ENCODE peak calls at places on chromosomes 11 and 22, in six cellular contexts. One of them, this sample, is unnamed.

GRCh38 chr11:1307163-1307870 is 2.1 kb downstream of the TOLLIP start:
- DNase-seq in activated CD4-positive, alpha-beta T cell treated with anti-CD3 and anti-CD28 coated beads for 24 hours: no peak
- DNase-seq in EH: no peak
- DNase-seq in MG63: no peak
- DNase-seq in pons: no peak
- DNase-seq in stimulated activated CD8-positive, alpha-beta memory T cell treated with anti-CD3 and anti-CD28 coated beads, Interleukin-15, amount 100 ng/mL, for 1 hour: no peak
- DNase-seq in this sample: peak

GRCh38 chr11:124872741-124873140 is 7.5 kb downstream of the ROBO3 start:
- DNase-seq in activated CD4-positive, alpha-beta T cell treated with anti-CD3 and anti-CD28 coated beads for 24 hours: no peak
- DNase-seq in EH: no peak
- DNase-seq in MG63: no peak
- DNase-seq in pons: no peak
- DNase-seq in stimulated activated CD8-positive, alpha-beta memory T cell treated with anti-CD3 and anti-CD28 coated beads, Interleukin-15, amount 100 ng/mL, for 1 hour: no peak
- DNase-seq in this sample: no peak

GRCh38 chr11:69587454-69588081 is 53.4 kb upstream of the CCND1 start:
- DNase-seq in activated CD4-positive, alpha-beta T cell treated with anti-CD3 and anti-CD28 coated beads for 24 hours: no peak
- DNase-seq in EH: peak
- DNase-seq in MG63: peak
- DNase-seq in pons: no peak
- DNase-seq in stimulated activated CD8-positive, alpha-beta memory T cell treated with anti-CD3 and anti-CD28 coated beads, Interleukin-15, amount 100 ng/mL, for 1 hour: no peak
- DNase-seq in this sample: no peak

GRCh38 chr11:104061851-104062521 is 25.5 kb downstream of the DDI1 start:
- DNase-seq in activated CD4-positive, alpha-beta T cell treated with anti-CD3 and anti-CD28 coated beads for 24 hours: no peak
- DNase-seq in EH: no peak
- DNase-seq in MG63: no peak
- DNase-seq in pons: peak
- DNase-seq in stimulated activated CD8-positive, alpha-beta memory T cell treated with anti-CD3 and anti-CD28 coated beads, Interleukin-15, amount 100 ng/mL, for 1 hour: no peak
- DNase-seq in this sample: no peak

GRCh38 chr11:61744609-61745156 is 7.8 kb upstream of the MYRF start:
- DNase-seq in activated CD4-positive, alpha-beta T cell treated with anti-CD3 and anti-CD28 coated beads for 24 hours: no peak
- DNase-seq in EH: no peak
- DNase-seq in MG63: no peak
- DNase-seq in pons: no peak
- DNase-seq in stimulated activated CD8-positive, alpha-beta memory T cell treated with anti-CD3 and anti-CD28 coated beads, Interleukin-15, amount 100 ng/mL, for 1 hour: no peak
- DNase-seq in this sample: no peak

GRCh38 chr11:118443590-118444218 is 7.4 kb downstream of the KMT2A start:
- DNase-seq in activated CD4-positive, alpha-beta T cell treated with anti-CD3 and anti-CD28 coated beads for 24 hours: no peak
- DNase-seq in EH: no peak
- DNase-seq in MG63: no peak
- DNase-seq in pons: no peak
- DNase-seq in stimulated activated CD8-positive, alpha-beta memory T cell treated with anti-CD3 and anti-CD28 coated beads, Interleukin-15, amount 100 ng/mL, for 1 hour: no peak
- DNase-seq in this sample: no peak

GRCh38 chr22:30290679-30291333 is 1.5 kb upstream of the CASTOR1 start:
- DNase-seq in activated CD4-positive, alpha-beta T cell treated with anti-CD3 and anti-CD28 coated beads for 24 hours: no peak
- DNase-seq in EH: peak
- DNase-seq in MG63: peak
- DNase-seq in pons: peak
- DNase-seq in stimulated activated CD8-positive, alpha-beta memory T cell treated with anti-CD3 and anti-CD28 coated beads, Interleukin-15, amount 100 ng/mL, for 1 hour: no peak
- DNase-seq in this sample: no peak

GRCh38 chr11:68282141-68282860 is 10.5 kb upstream of the C11orf24 start:
- DNase-seq in activated CD4-positive, alpha-beta T cell treated with anti-CD3 and anti-CD28 coated beads for 24 hours: no peak
- DNase-seq in EH: no peak
- DNase-seq in MG63: no peak
- DNase-seq in pons: no peak
- DNase-seq in stimulated activated CD8-positive, alpha-beta memory T cell treated with anti-CD3 and anti-CD28 coated beads, Interleukin-15, amount 100 ng/mL, for 1 hour: no peak
- DNase-seq in this sample: no peak

GRCh38 chr11:103586756-103587155 is 449.7 kb upstream of the DDI1 start:
- DNase-seq in activated CD4-positive, alpha-beta T cell treated with anti-CD3 and anti-CD28 coated beads for 24 hours: no peak
- DNase-seq in EH: peak
- DNase-seq in MG63: no peak
- DNase-seq in pons: no peak
- DNase-seq in stimulated activated CD8-positive, alpha-beta memory T cell treated with anti-CD3 and anti-CD28 coated beads, Interleukin-15, amount 100 ng/mL, for 1 hour: no peak
- DNase-seq in this sample: no peak

GRCh38 chr11:119800171-119800570 is 71.2 kb upstream of the NECTIN1 start:
- DNase-seq in activated CD4-positive, alpha-beta T cell treated with anti-CD3 and anti-CD28 coated beads for 24 hours: no peak
- DNase-seq in EH: no peak
- DNase-seq in MG63: no peak
- DNase-seq in pons: no peak
- DNase-seq in stimulated activated CD8-positive, alpha-beta memory T cell treated with anti-CD3 and anti-CD28 coated beads, Interleukin-15, amount 100 ng/mL, for 1 hour: no peak
- DNase-seq in this sample: no peak

GRCh38 chr11:12951376-12951775 is 57.7 kb upstream of the RASSF10 start:
- DNase-seq in activated CD4-positive, alpha-beta T cell treated with anti-CD3 and anti-CD28 coated beads for 24 hours: no peak
- DNase-seq in EH: no peak
- DNase-seq in MG63: no peak
- DNase-seq in pons: no peak
- DNase-seq in stimulated activated CD8-positive, alpha-beta memory T cell treated with anti-CD3 and anti-CD28 coated beads, Interleukin-15, amount 100 ng/mL, for 1 hour: no peak
- DNase-seq in this sample: no peak

GRCh38 chr11:58782066-58782465 is 50.3 kb upstream of the GLYAT start:
- DNase-seq in activated CD4-positive, alpha-beta T cell treated with anti-CD3 and anti-CD28 coated beads for 24 hours: no peak
- DNase-seq in EH: no peak
- DNase-seq in MG63: no peak
- DNase-seq in pons: no peak
- DNase-seq in stimulated activated CD8-positive, alpha-beta memory T cell treated with anti-CD3 and anti-CD28 coated beads, Interleukin-15, amount 100 ng/mL, for 1 hour: no peak
- DNase-seq in this sample: no peak

GRCh38 chr11:10520562-10520961 is 20.4 kb downstream of the RNF141 start:
- DNase-seq in activated CD4-positive, alpha-beta T cell treated with anti-CD3 and anti-CD28 coated beads for 24 hours: no peak
- DNase-seq in EH: no peak
- DNase-seq in MG63: no peak
- DNase-seq in pons: no peak
- DNase-seq in stimulated activated CD8-positive, alpha-beta memory T cell treated with anti-CD3 and anti-CD28 coated beads, Interleukin-15, amount 100 ng/mL, for 1 hour: no peak
- DNase-seq in this sample: no peak

GRCh38 chr11:64762916-64763803 is 3.4 kb upstream of the PYGM start:
- DNase-seq in activated CD4-positive, alpha-beta T cell treated with anti-CD3 and anti-CD28 coated beads for 24 hours: no peak
- DNase-seq in EH: peak
- DNase-seq in MG63: peak
- DNase-seq in pons: peak
- DNase-seq in stimulated activated CD8-positive, alpha-beta memory T cell treated with anti-CD3 and anti-CD28 coated beads, Interleukin-15, amount 100 ng/mL, for 1 hour: no peak
- DNase-seq in this sample: no peak

GRCh38 chr22:45576730-45577464 is 74.2 kb downstream of the FBLN1 start:
- DNase-seq in activated CD4-positive, alpha-beta T cell treated with anti-CD3 and anti-CD28 coated beads for 24 hours: no peak
- DNase-seq in EH: no peak
- DNase-seq in MG63: no peak
- DNase-seq in pons: no peak
- DNase-seq in stimulated activated CD8-positive, alpha-beta memory T cell treated with anti-CD3 and anti-CD28 coated beads, Interleukin-15, amount 100 ng/mL, for 1 hour: no peak
- DNase-seq in this sample: no peak

GRCh38 chr11:67278939-67279588 is 10.0 kb upstream of the ANKRD13D start:
- DNase-seq in activated CD4-positive, alpha-beta T cell treated with anti-CD3 and anti-CD28 coated beads for 24 hours: no peak
- DNase-seq in EH: no peak
- DNase-seq in MG63: no peak
- DNase-seq in pons: no peak
- DNase-seq in stimulated activated CD8-positive, alpha-beta memory T cell treated with anti-CD3 and anti-CD28 coated beads, Interleukin-15, amount 100 ng/mL, for 1 hour: no peak
- DNase-seq in this sample: no peak

GRCh38 chr22:24486501-24486921 is 8.6 kb upstream of the UPB1 start:
- DNase-seq in activated CD4-positive, alpha-beta T cell treated with anti-CD3 and anti-CD28 coated beads for 24 hours: no peak
- DNase-seq in EH: peak
- DNase-seq in MG63: peak
- DNase-seq in pons: no peak
- DNase-seq in stimulated activated CD8-positive, alpha-beta memory T cell treated with anti-CD3 and anti-CD28 coated beads, Interleukin-15, amount 100 ng/mL, for 1 hour: no peak
- DNase-seq in this sample: no peak

GRCh38 chr11:67698247-67698646 is 23.8 kb upstream of the ALDH3B2 start:
- DNase-seq in activated CD4-positive, alpha-beta T cell treated with anti-CD3 and anti-CD28 coated beads for 24 hours: peak
- DNase-seq in EH: peak
- DNase-seq in MG63: no peak
- DNase-seq in pons: no peak
- DNase-seq in stimulated activated CD8-positive, alpha-beta memory T cell treated with anti-CD3 and anti-CD28 coated beads, Interleukin-15, amount 100 ng/mL, for 1 hour: no peak
- DNase-seq in this sample: no peak

GRCh38 chr11:130260080-130260627 is 54.6 kb downstream of the ZBTB44 start:
- DNase-seq in activated CD4-positive, alpha-beta T cell treated with anti-CD3 and anti-CD28 coated beads for 24 hours: no peak
- DNase-seq in EH: no peak
- DNase-seq in MG63: no peak
- DNase-seq in pons: no peak
- DNase-seq in stimulated activated CD8-positive, alpha-beta memory T cell treated with anti-CD3 and anti-CD28 coated beads, Interleukin-15, amount 100 ng/mL, for 1 hour: no peak
- DNase-seq in this sample: no peak

GRCh38 chr22:46064966-46065666 is 85.2 kb upstream of the PPARA start:
- DNase-seq in activated CD4-positive, alpha-beta T cell treated with anti-CD3 and anti-CD28 coated beads for 24 hours: no peak
- DNase-seq in EH: peak
- DNase-seq in MG63: no peak
- DNase-seq in pons: peak
- DNase-seq in stimulated activated CD8-positive, alpha-beta memory T cell treated with anti-CD3 and anti-CD28 coated beads, Interleukin-15, amount 100 ng/mL, for 1 hour: no peak
- DNase-seq in this sample: no peak

GRCh38 chr11:17764446-17765218 is 30.1 kb downstream of the KCNC1 start:
- DNase-seq in activated CD4-positive, alpha-beta T cell treated with anti-CD3 and anti-CD28 coated beads for 24 hours: no peak
- DNase-seq in EH: no peak
- DNase-seq in MG63: no peak
- DNase-seq in pons: no peak
- DNase-seq in stimulated activated CD8-positive, alpha-beta memory T cell treated with anti-CD3 and anti-CD28 coated beads, Interleukin-15, amount 100 ng/mL, for 1 hour: no peak
- DNase-seq in this sample: no peak

GRCh38 chr11:120715239-120715638 is 203.7 kb downstream of the GRIK4 start:
- DNase-seq in activated CD4-positive, alpha-beta T cell treated with anti-CD3 and anti-CD28 coated beads for 24 hours: no peak
- DNase-seq in EH: peak
- DNase-seq in MG63: no peak
- DNase-seq in pons: no peak
- DNase-seq in stimulated activated CD8-positive, alpha-beta memory T cell treated with anti-CD3 and anti-CD28 coated beads, Interleukin-15, amount 100 ng/mL, for 1 hour: no peak
- DNase-seq in this sample: no peak

GRCh38 chr11:96339704-96340554 is 3.1 kb downstream of the MAML2 start:
- DNase-seq in activated CD4-positive, alpha-beta T cell treated with anti-CD3 and anti-CD28 coated beads for 24 hours: no peak
- DNase-seq in EH: peak
- DNase-seq in MG63: no peak
- DNase-seq in pons: no peak
- DNase-seq in stimulated activated CD8-positive, alpha-beta memory T cell treated with anti-CD3 and anti-CD28 coated beads, Interleukin-15, amount 100 ng/mL, for 1 hour: no peak
- DNase-seq in this sample: no peak

GRCh38 chr22:46027219-46028068 is 50.5 kb upstream of the WNT7B start:
- DNase-seq in activated CD4-positive, alpha-beta T cell treated with anti-CD3 and anti-CD28 coated beads for 24 hours: no peak
- DNase-seq in EH: peak
- DNase-seq in MG63: no peak
- DNase-seq in pons: peak
- DNase-seq in stimulated activated CD8-positive, alpha-beta memory T cell treated with anti-CD3 and anti-CD28 coated beads, Interleukin-15, amount 100 ng/mL, for 1 hour: no peak
- DNase-seq in this sample: no peak

GRCh38 chr22:48918585-48919186 is 909.0 kb downstream of the BRD1 start:
- DNase-seq in activated CD4-positive, alpha-beta T cell treated with anti-CD3 and anti-CD28 coated beads for 24 hours: no peak
- DNase-seq in EH: no peak
- DNase-seq in MG63: no peak
- DNase-seq in pons: peak
- DNase-seq in stimulated activated CD8-positive, alpha-beta memory T cell treated with anti-CD3 and anti-CD28 coated beads, Interleukin-15, amount 100 ng/mL, for 1 hour: no peak
- DNase-seq in this sample: no peak

GRCh38 chr11:92865352-92865751 is 104.1 kb upstream of the MTNR1B start:
- DNase-seq in activated CD4-positive, alpha-beta T cell treated with anti-CD3 and anti-CD28 coated beads for 24 hours: no peak
- DNase-seq in EH: peak
- DNase-seq in MG63: peak
- DNase-seq in pons: no peak
- DNase-seq in stimulated activated CD8-positive, alpha-beta memory T cell treated with anti-CD3 and anti-CD28 coated beads, Interleukin-15, amount 100 ng/mL, for 1 hour: no peak
- DNase-seq in this sample: no peak

GRCh38 chr11:87358461-87358860 is 320.7 kb downstream of the TMEM135 start:
- DNase-seq in activated CD4-positive, alpha-beta T cell treated with anti-CD3 and anti-CD28 coated beads for 24 hours: no peak
- DNase-seq in EH: no peak
- DNase-seq in MG63: no peak
- DNase-seq in pons: no peak
- DNase-seq in stimulated activated CD8-positive, alpha-beta memory T cell treated with anti-CD3 and anti-CD28 coated beads, Interleukin-15, amount 100 ng/mL, for 1 hour: no peak
- DNase-seq in this sample: no peak

GRCh38 chr11:57432714-57433163 is 5.8 kb upstream of the SLC43A3 start:
- DNase-seq in activated CD4-positive, alpha-beta T cell treated with anti-CD3 and anti-CD28 coated beads for 24 hours: no peak
- DNase-seq in EH: peak
- DNase-seq in MG63: peak
- DNase-seq in pons: no peak
- DNase-seq in stimulated activated CD8-positive, alpha-beta memory T cell treated with anti-CD3 and anti-CD28 coated beads, Interleukin-15, amount 100 ng/mL, for 1 hour: no peak
- DNase-seq in this sample: no peak

GRCh38 chr11:70360211-70360610 is 38.1 kb upstream of the CTTN start:
- DNase-seq in activated CD4-positive, alpha-beta T cell treated with anti-CD3 and anti-CD28 coated beads for 24 hours: no peak
- DNase-seq in EH: no peak
- DNase-seq in MG63: no peak
- DNase-seq in pons: no peak
- DNase-seq in stimulated activated CD8-positive, alpha-beta memory T cell treated with anti-CD3 and anti-CD28 coated beads, Interleukin-15, amount 100 ng/mL, for 1 hour: no peak
- DNase-seq in this sample: no peak

GRCh38 chr11:100674212-100674611 is 12.9 kb upstream of the ARHGAP42 start:
- DNase-seq in activated CD4-positive, alpha-beta T cell treated with anti-CD3 and anti-CD28 coated beads for 24 hours: no peak
- DNase-seq in EH: peak
- DNase-seq in MG63: no peak
- DNase-seq in pons: no peak
- DNase-seq in stimulated activated CD8-positive, alpha-beta memory T cell treated with anti-CD3 and anti-CD28 coated beads, Interleukin-15, amount 100 ng/mL, for 1 hour: no peak
- DNase-seq in this sample: no peak

GRCh38 chr11:35304393-35304790 is 115.0 kb downstream of the SLC1A2 start:
- DNase-seq in activated CD4-positive, alpha-beta T cell treated with anti-CD3 and anti-CD28 coated beads for 24 hours: no peak
- DNase-seq in EH: peak
- DNase-seq in MG63: peak
- DNase-seq in pons: no peak
- DNase-seq in stimulated activated CD8-positive, alpha-beta memory T cell treated with anti-CD3 and anti-CD28 coated beads, Interleukin-15, amount 100 ng/mL, for 1 hour: no peak
- DNase-seq in this sample: no peak

GRCh38 chr22:49261616-49262015 is 566.1 kb downstream of the BRD1 start:
- DNase-seq in activated CD4-positive, alpha-beta T cell treated with anti-CD3 and anti-CD28 coated beads for 24 hours: no peak
- DNase-seq in EH: no peak
- DNase-seq in MG63: no peak
- DNase-seq in pons: no peak
- DNase-seq in stimulated activated CD8-positive, alpha-beta memory T cell treated with anti-CD3 and anti-CD28 coated beads, Interleukin-15, amount 100 ng/mL, for 1 hour: no peak
- DNase-seq in this sample: no peak

GRCh38 chr11:116786966-116787365 is 857 bp downstream of the ZPR1 start:
- DNase-seq in activated CD4-positive, alpha-beta T cell treated with anti-CD3 and anti-CD28 coated beads for 24 hours: no peak
- DNase-seq in EH: no peak
- DNase-seq in MG63: no peak
- DNase-seq in pons: no peak
- DNase-seq in stimulated activated CD8-positive, alpha-beta memory T cell treated with anti-CD3 and anti-CD28 coated beads, Interleukin-15, amount 100 ng/mL, for 1 hour: no peak
- DNase-seq in this sample: no peak

GRCh38 chr11:69335010-69335409 is 41.1 kb downstream of the MYEOV start:
- DNase-seq in activated CD4-positive, alpha-beta T cell treated with anti-CD3 and anti-CD28 coated beads for 24 hours: no peak
- DNase-seq in EH: no peak
- DNase-seq in MG63: no peak
- DNase-seq in pons: no peak
- DNase-seq in stimulated activated CD8-positive, alpha-beta memory T cell treated with anti-CD3 and anti-CD28 coated beads, Interleukin-15, amount 100 ng/mL, for 1 hour: no peak
- DNase-seq in this sample: no peak

This sample was measured in memory B cell.